ENCODE peak calls at places on chromosomes 5 and 9, in eight cellular contexts. P is HS-27A; H is neuronal stem cell; X is stimulated activated CD4-positive, alpha-beta T cell treated with anti-CD3 and anti-CD28 coated beads, Interleukin-15, amount 100 ng/mL, for 24 hours; N is T-helper 9 cell; M is neural crest cell; S is activated naive CD4-positive, alpha-beta T cell treated with Interleukin-2 at 50 U/mL for 16 hours; C is left cardiac atrium. Z is an unnamed sample.
A peak's percentile ranks its signal among the peaks of the same experiment; 100 is the strongest.

GRCh38 chr9:38682713-38683112 is 37.2 kb downstream of the FAM240B start:
- DNase-seq in P (peak; percentile 60), H (no peak), X (no peak), N (no peak), M (no peak), S (no peak), C (no peak), Z (no peak)

GRCh38 chr5:176359658-176360057 is 1.9 kb downstream of the KIAA1191 start:
- DNase-seq in P (no peak), H (no peak), X (no peak), N (no peak), M (no peak), S (no peak), C (no peak), Z (no peak)

GRCh38 chr9:131274674-131275331 is 1.5 kb downstream of the FAM78A start:
- DNase-seq in P (no peak), H (no peak), X (peak; percentile 58), N (no peak), M (no peak), S (peak; percentile 31), C (peak; percentile 56), Z (no peak)

GRCh38 chr5:174195517-174195916 is 150.0 kb downstream of the NSG2 start:
- DNase-seq in P (no peak), H (peak; percentile 29), X (no peak), N (no peak), M (no peak), S (no peak), C (no peak), Z (no peak)

GRCh38 chr9:87342743-87343142 is 154.9 kb upstream of the DAPK1 start:
- DNase-seq in P (no peak), H (no peak), X (no peak), N (no peak), M (no peak), S (no peak), C (peak; percentile 30), Z (peak; percentile 51)

GRCh38 chr5:83256091-83256775 is 178.9 kb downstream of the XRCC4 start:
- DNase-seq in P (no peak), H (no peak), X (no peak), N (no peak), M (no peak), S (no peak), C (no peak), Z (no peak)

GRCh38 chr9:34413229-34413852 is 36.6 kb upstream of the MYORG start:
- DNase-seq in P (peak; percentile 34), H (peak; percentile 70), X (peak; percentile 37), N (peak; percentile 8), M (peak; percentile 84), S (peak; percentile 29), C (peak; percentile 53), Z (peak; percentile 31)

GRCh38 chr9:5832093-5832542 is 799 bp downstream of the ERMP1 start:
- DNase-seq in P (no peak), H (no peak), X (no peak), N (no peak), M (no peak), S (no peak), C (no peak), Z (no peak)

GRCh38 chr9:25396828-25397227 is 281.4 kb downstream of the TUSC1 start:
- DNase-seq in P (no peak), H (no peak), X (no peak), N (no peak), M (no peak), S (no peak), C (no peak), Z (no peak)

GRCh38 chr9:97293207-97293721 is 14.2 kb upstream of the CCDC180 start:
- DNase-seq in P (peak; percentile 20), H (no peak), X (no peak), N (no peak), M (no peak), S (no peak), C (peak; percentile 64), Z (peak; percentile 39)

GRCh38 chr9:113894166-113894565 is 18.1 kb downstream of the ZNF618 start:
- DNase-seq in P (no peak), H (no peak), X (no peak), N (no peak), M (no peak), S (no peak), C (no peak), Z (no peak)

GRCh38 chr9:116345393-116345792 is 191.8 kb downstream of the PAPPA start:
- DNase-seq in P (no peak), H (no peak), X (no peak), N (no peak), M (no peak), S (no peak), C (no peak), Z (no peak)